ENCODE peak calls at places on chromosomes 6 and 20, in six cellular contexts. Y is A549, N is astrocyte of the cerebellum, B is progenitor cell of endocrine pancreas, T is IMR-90, J is AG09319. C is an unnamed sample.

GRCh38 chr6:166417285-166417691 is 34.5 kb upstream of the MPC1 start:
- DNase-seq in Y (no peak), N (no peak), B (no peak), T (no peak), J (no peak), C (no peak)

GRCh38 chr20:57601211-57601570 is 19.0 kb downstream of the ZBP1 start:
- DNase-seq in Y (no peak), N (no peak), B (no peak), T (peak), J (no peak), C (no peak)

GRCh38 chr6:16097382-16098171 is 31.3 kb upstream of the MYLIP start:
- DNase-seq in Y (no peak), N (no peak), B (no peak), T (no peak), J (no peak), C (no peak)

GRCh38 chr6:388202-388903 is 3.2 kb upstream of the IRF4 start:
- DNase-seq in Y (no peak), N (no peak), B (no peak), T (no peak), J (no peak), C (no peak)

GRCh38 chr6:168088161-168089106 is 9.4 kb upstream of the FRMD1 start:
- DNase-seq in Y (no peak), N (peak), B (no peak), T (peak), J (no peak), C (no peak)

GRCh38 chr6:16807956-16808355 is 46.7 kb upstream of the ATXN1 start:
- DNase-seq in Y (no peak), N (no peak), B (no peak), T (no peak), J (no peak), C (no peak)

GRCh38 chr6:134458857-134459657 is 141.1 kb upstream of the SGK1 start:
- DNase-seq in Y (no peak), N (no peak), B (no peak), T (no peak), J (no peak), C (no peak)

GRCh38 chr6:30077218-30077617 is 1.6 kb upstream of the RNF39 start:
- DNase-seq in Y (no peak), N (no peak), B (no peak), T (no peak), J (no peak), C (no peak)

GRCh38 chr20:13884803-13885202 is 100.0 kb downstream of the NDUFAF5 start:
- DNase-seq in Y (no peak), N (no peak), B (no peak), T (no peak), J (no peak), C (no peak)
- TF ChIP-seq CTCF in Y (no peak), N (no peak), B (no peak), T (no peak), J (no peak), C (no peak)

DNA sequence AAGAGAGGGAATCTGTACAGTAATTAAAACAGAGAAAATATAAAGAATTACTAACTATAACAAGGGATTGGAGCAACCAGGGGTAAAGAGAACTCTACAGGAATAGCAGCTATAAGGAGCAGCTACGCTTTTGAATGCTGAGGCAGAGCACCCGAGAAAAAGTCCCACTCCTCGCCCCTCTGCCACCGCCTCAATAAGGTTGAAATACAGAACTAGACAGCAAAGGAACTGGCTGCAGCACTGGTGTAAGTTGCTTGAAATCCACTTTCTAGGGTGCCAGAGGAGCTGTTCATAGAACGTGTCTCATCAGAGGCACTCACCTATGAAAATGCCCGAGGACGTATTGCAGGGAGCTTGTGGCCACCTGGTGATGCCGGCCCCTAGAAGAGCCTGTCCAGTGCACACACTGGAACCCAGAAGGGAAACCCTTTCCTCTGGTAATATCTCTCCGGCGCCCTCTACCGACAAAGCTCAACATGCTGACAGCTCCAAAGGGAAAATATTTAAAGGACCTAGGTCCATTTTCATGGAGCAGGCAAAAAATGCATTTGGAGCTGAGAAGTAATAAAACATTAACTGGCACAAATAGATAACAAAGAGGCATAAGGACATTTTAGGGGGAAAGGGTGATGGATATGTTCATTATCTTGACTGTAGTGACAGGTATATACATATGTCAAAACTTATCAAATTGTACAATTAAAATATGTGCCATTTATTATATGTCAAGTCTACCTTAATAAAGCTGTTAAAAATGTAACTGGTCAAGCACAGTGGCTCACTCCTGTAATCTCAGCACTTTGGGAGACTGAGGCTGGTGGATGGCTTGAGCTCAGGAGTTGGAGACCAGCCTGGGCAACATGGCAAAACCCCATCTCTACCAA is 137.4 kb upstream of the HDAC2 start:
- DNase-seq in Y (peak), N (peak), B (peak), T (peak), J (peak), C (no peak)
- TF ChIP-seq CTCF in Y (peak), N (peak), B (peak), T (peak), J (peak), C (peak)

GRCh38 chr6:7523922-7524321 is 17.5 kb upstream of the DSP start:
- DNase-seq in Y (no peak), N (no peak), B (no peak), T (no peak), J (no peak), C (no peak)
- TF ChIP-seq CTCF in Y (no peak), N (no peak), B (no peak), T (no peak), J (no peak), C (no peak)

GRCh38 chr20:23147964-23148720 is 62.0 kb upstream of the CD93 start:
- DNase-seq in Y (peak), N (peak), B (no peak), T (peak), J (peak), C (no peak)
- TF ChIP-seq CTCF in Y (no peak), N (no peak), B (no peak), T (no peak), J (no peak), C (no peak)

DNA sequence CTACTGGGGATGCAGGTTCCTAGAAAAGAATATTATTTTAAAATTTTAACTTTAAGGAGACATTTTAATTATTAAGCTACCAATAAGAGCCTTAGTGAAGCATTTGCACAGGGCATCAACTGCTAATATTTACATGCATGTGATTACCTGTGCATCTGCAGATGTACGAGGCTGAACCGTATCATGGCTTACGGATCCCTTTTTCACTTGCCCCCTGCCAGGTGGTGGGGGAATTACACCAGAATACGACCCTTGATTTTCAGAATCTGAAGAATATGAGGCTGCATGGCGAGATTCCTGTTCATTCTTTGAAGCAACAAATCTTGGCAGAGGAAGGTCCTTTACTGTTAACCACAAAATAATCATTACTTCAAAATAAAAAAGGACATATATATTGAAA is 42.7 kb downstream of the REPS1 start:
- DNase-seq in Y (peak), N (no peak), B (no peak), T (no peak), J (no peak), C (no peak)
- TF ChIP-seq CTCF in Y (no peak), N (peak), B (peak), T (no peak), J (no peak), C (peak)

DNA sequence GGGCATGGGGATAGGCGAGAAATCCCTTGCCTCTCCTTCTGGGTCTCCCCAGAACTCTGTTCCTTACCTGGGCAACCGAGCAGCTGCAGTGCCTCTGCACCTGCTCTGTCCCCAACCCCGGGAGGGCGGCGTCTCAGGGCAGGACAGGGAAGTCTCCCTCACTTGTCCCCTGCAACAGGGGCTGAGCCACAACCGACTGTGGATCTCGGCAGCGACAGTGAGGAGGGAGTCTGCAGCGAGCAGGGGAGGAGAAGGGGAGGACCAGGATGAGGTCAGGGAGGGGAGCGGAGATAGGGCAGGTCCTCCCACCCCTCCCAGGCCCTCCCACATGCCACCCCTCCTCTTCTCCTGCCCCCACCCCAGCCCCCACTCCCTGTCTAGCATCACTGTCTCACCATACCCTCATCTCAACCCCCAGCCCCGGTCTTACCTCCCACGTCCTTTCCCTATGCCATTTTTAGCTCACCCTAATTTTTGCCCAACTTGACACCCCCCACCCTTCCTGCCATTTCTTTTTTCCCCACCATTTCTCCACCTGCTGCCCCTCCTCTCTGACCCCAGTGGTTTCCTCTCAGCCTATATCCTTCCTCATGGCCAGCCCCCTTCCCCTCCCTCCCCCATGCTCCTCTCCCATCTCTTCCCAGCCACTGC is at the start of gene TNXB:
- DNase-seq in Y (no peak), N (no peak), B (no peak), T (no peak), J (no peak), C (no peak)
- TF ChIP-seq CTCF in Y (no peak), N (no peak), B (no peak), T (no peak), J (no peak), C (no peak)